ENCODE peak calls at places on chromosomes 4 and X, in nine cellular contexts. Q is mammary epithelial cell, J is right atrium auricular region, T is colonic mucosa, U is left lung, W is psoas muscle, R is tibial artery, X is GM23248, I is mucosa of descending colon. Z is an unnamed sample.

GRCh38 chrX:107726809-107727534 is 48.6 kb downstream of the TSC22D3 start:
- DNase-seq in T (no peak), R (no peak), J (no peak), I (no peak), Q (no peak), U (no peak), X (no peak), W (peak; percentile 45), Z (no peak)

GRCh38 chrX:50779694-50780093 is 34.3 kb downstream of the SHROOM4 start:
- DNase-seq in W (no peak), R (no peak), I (no peak), X (peak; percentile 4), J (no peak), U (no peak), T (no peak), Q (no peak), Z (no peak)

GRCh38 chr4:111268769-111269414 is 646.0 kb upstream of the PITX2 start:
- DNase-seq in W (no peak), Q (no peak), I (no peak), J (no peak), T (no peak), X (peak; percentile 51), R (no peak), U (no peak), Z (no peak)

GRCh38 chrX:111169141-111169540 is 73.2 kb downstream of the PAK3 start:
- DNase-seq in J (no peak), T (no peak), X (no peak), R (no peak), Q (no peak), U (no peak), I (no peak), W (no peak), Z (peak; percentile 86)

GRCh38 chr4:86815653-86816052 is 33.5 kb downstream of the SLC10A6 start:
- DNase-seq in U (no peak), I (no peak), T (no peak), R (no peak), X (no peak), Q (no peak), W (no peak), J (no peak), Z (no peak)

GRCh38 chr4:140330311-140330900 is 43.0 kb upstream of the SCOC start:
- DNase-seq in X (peak; percentile 60), I (no peak), Q (peak; percentile 17), U (no peak), W (no peak), T (no peak), J (no peak), R (no peak), Z (peak; percentile 53)

GRCh38 chr4:112509243-112510190 is 6.5 kb downstream of the NEUROG2 start:
- DNase-seq in X (peak; percentile 59), T (no peak), U (peak; percentile 44), Q (no peak), R (no peak), J (no peak), W (no peak), I (no peak), Z (no peak)

GRCh38 chr4:85302193-85302736 is 172.7 kb upstream of the ARHGAP24 start:
- DNase-seq in I (no peak), X (no peak), R (no peak), Q (no peak), U (peak; percentile 24), T (no peak), J (no peak), W (no peak), Z (no peak)

GRCh38 chr4:113646456-113646809 is 115.1 kb downstream of the CAMK2D start:
- DNase-seq in T (peak; percentile 74), Q (peak; percentile 15), X (peak; percentile 23), U (no peak), I (peak; percentile 70), R (no peak), J (no peak), W (peak; percentile 53), Z (peak; percentile 47)

GRCh38 chrX:152646961-152647360 is 9.3 kb downstream of the GABRQ start:
- DNase-seq in J (no peak), X (no peak), W (no peak), R (no peak), Q (no peak), T (no peak), I (no peak), U (no peak), Z (no peak)

GRCh38 chr4:78121338-78121904 is 64.3 kb downstream of the FRAS1 start:
- DNase-seq in T (no peak), R (no peak), W (peak; percentile 74), U (no peak), Q (no peak), J (no peak), X (no peak), I (no peak), Z (no peak)

GRCh38 chrX:38806054-38806389 is 4.8 kb downstream of the MID1IP1 start:
- DNase-seq in R (peak; percentile 39), J (no peak), X (peak; percentile 80), Q (no peak), I (peak; percentile 24), U (no peak), W (no peak), T (no peak), Z (no peak)

GRCh38 chr4:16129336-16129735 is 45.5 kb upstream of the PROM1 start:
- DNase-seq in R (no peak), U (no peak), W (no peak), X (no peak), J (no peak), T (peak; percentile 43), Q (no peak), I (no peak), Z (peak; percentile 52)

GRCh38 chrX:13750204-13750603 is 15.7 kb downstream of the OFD1 start:
- DNase-seq in U (no peak), T (no peak), X (peak; percentile 28), W (no peak), R (no peak), I (no peak), Q (peak; percentile 60), J (no peak), Z (peak; percentile 52)

GRCh38 chrX:146481735-146482134 is 327.8 kb upstream of the CXorf51B start:
- DNase-seq in I (no peak), T (no peak), J (no peak), R (no peak), X (no peak), U (no peak), Q (no peak), W (no peak), Z (no peak)

GRCh38 chr4:139901516-139902327 is 236.1 kb downstream of the MGST2 start:
- DNase-seq in X (peak; percentile 58), Q (peak; percentile 71), W (no peak), R (no peak), U (no peak), J (no peak), T (no peak), I (no peak), Z (no peak)

GRCh38 chr4:48341776-48342558 is 638 bp downstream of the SLAIN2 start:
- DNase-seq in U (peak; percentile 93), T (peak; percentile 57), J (peak; percentile 60), I (peak; percentile 77), X (peak; percentile 72), R (peak; percentile 25), W (peak; percentile 79), Q (peak; percentile 36), Z (peak; percentile 43)

GRCh38 chr4:42302348-42302747 is 94.9 kb upstream of the SHISA3 start:
- DNase-seq in R (no peak), I (no peak), X (peak; percentile 30), Q (no peak), W (no peak), J (no peak), T (peak; percentile 30), U (no peak), Z (peak; percentile 42)

GRCh38 chr4:76717431-76717830 is 180.5 kb downstream of the SOWAHB start:
- DNase-seq in R (no peak), W (no peak), X (no peak), T (no peak), J (no peak), U (no peak), I (no peak), Q (no peak), Z (no peak)

GRCh38 chrX:104195489-104196084 is 29.3 kb downstream of the FAM199X start:
- DNase-seq in Q (peak; percentile 22), X (peak; percentile 42), T (peak; percentile 18), U (no peak), R (no peak), I (no peak), W (no peak), J (no peak), Z (peak; percentile 39)

DNA sequence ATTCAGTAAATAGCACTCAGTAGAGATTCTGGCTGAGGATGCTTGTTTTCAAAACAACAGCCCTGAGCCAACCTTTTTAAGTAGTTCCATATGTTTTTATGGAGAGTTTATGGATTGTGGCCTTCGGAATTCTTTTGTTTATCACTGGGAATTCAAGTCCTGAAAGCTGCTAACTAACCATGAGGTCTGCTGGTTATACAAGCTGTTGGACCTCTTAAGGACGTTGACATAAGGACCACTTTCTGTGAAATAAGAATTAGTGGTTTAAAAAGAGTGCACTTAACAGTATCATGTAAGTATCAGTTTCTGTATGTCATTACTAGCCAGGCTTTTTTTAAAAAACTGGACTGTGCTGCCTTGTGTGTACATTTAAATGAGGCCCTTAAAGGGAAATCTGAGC is 229.0 kb upstream of the PGRMC2 start:
- DNase-seq in J (no peak), Q (no peak), T (no peak), W (no peak), R (no peak), U (no peak), X (peak; percentile 78), I (no peak), Z (no peak)
- H3K4me1 ChIP-seq in J (peaks cover 29% of the 10 kb centered on the region), Q (peaks cover 21% of the 10 kb centered on the region), T (no peaks in the 10 kb centered on the region), W (peaks cover 23% of the 10 kb centered on the region), R (peaks cover 47% of the 10 kb centered on the region), U (peaks cover 11% of the 10 kb centered on the region), X (peaks cover 71% of the 10 kb centered on the region), I (peaks cover 5% of the 10 kb centered on the region), Z (peaks cover 2% of the 10 kb centered on the region)

GRCh38 chr4:19783667-19784223 is 468.0 kb upstream of the SLIT2 start:
- DNase-seq in W (no peak), U (no peak), R (no peak), Q (no peak), J (no peak), X (no peak), T (no peak), I (no peak), Z (no peak)
- H3K4me3 ChIP-seq in W (no peak overlapping the region), U (no peak overlapping the region), R (no peak overlapping the region), Q (no peak overlapping the region), J (no peak overlapping the region), X (no peak overlapping the region), T (no peak overlapping the region), I (no peak overlapping the region), Z (no peak overlapping the region)

DNA sequence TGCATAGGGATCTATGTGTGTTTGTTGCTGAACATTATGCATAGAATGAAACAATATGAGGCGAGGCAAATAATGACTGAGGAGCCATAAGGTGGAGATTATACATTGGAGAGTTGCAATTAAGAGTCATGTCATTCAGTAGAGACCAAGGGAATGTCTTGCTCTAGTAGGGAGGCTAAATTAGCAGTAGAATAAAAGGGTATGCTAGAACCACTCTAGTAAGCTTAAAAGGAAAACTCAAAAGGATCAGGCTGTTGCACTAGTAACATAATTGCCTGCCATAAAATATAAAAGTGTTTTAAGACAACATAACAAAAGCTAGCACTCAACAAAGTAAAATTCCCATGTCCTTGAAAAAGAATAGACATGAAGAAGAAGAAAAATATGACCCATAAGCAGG is 586.2 kb upstream of the DIAPH2 start:
- DNase-seq in X (no peak), U (no peak), J (no peak), R (no peak), I (no peak), Q (no peak), T (no peak), W (no peak), Z (no peak)
- H3K4me1 ChIP-seq in X (no peaks in the 10 kb centered on the region), U (no peaks in the 10 kb centered on the region), J (no peaks in the 10 kb centered on the region), R (no peaks in the 10 kb centered on the region), I (no peaks in the 10 kb centered on the region), Q (no peaks in the 10 kb centered on the region), T (no peaks in the 10 kb centered on the region), W (no peaks in the 10 kb centered on the region), Z (no peaks in the 10 kb centered on the region)

GRCh38 chr4:3436048-3436797 is 5.5 kb upstream of the HGFAC start:
- DNase-seq in J (no peak), W (peak; percentile 50), T (no peak), U (peak; percentile 67), X (no peak), Q (no peak), R (no peak), I (peak; percentile 21), Z (no peak)
- H3K4me3 ChIP-seq in J (no peak overlapping the region), W (no peak overlapping the region), T (no peak overlapping the region), U (no peak overlapping the region), X (no peak overlapping the region), Q (peak overlapping the region; percentile 18), R (no peak overlapping the region), I (no peak overlapping the region), Z (no peak overlapping the region)